ENCODE peak calls at places on chromosomes 7 and 10, in six cellular contexts. S, N, T, F, O and X are unnamed samples.

GRCh38 chr7:18068745-18069144 is 41.1 kb upstream of the PRPS1L1 start:
- DNase-seq in S (no peak), N (no peak), T (no peak), F (no peak), O (no peak), X (no peak)

GRCh38 chr7:26348234-26348851 is 56.7 kb downstream of the SNX10 start:
- DNase-seq in S (peak; percentile 89), N (no peak), T (no peak), F (no peak), O (no peak), X (no peak)

GRCh38 chr10:48884337-48885045 is 55.1 kb downstream of the LRRC18 start:
- DNase-seq in S (no peak), N (no peak), T (no peak), F (no peak), O (no peak), X (no peak)

GRCh38 chr7:117283779-117284178 is 39.1 kb downstream of the WNT2 start:
- DNase-seq in S (no peak), N (peak; percentile 49), T (no peak), F (no peak), O (no peak), X (no peak)

GRCh38 chr7:82229164-82229563 is 214.4 kb downstream of the CACNA2D1 start:
- DNase-seq in S (no peak), N (no peak), T (no peak), F (no peak), O (no peak), X (no peak)

GRCh38 chr10:89666138-89666537 is 21.1 kb upstream of the PANK1 start:
- DNase-seq in S (no peak), N (no peak), T (no peak), F (no peak), O (no peak), X (no peak)

GRCh38 chr10:21732067-21732772 is 198.2 kb downstream of the MLLT10 start:
- DNase-seq in S (peak; percentile 71), N (no peak), T (peak; percentile 90), F (peak; percentile 62), O (no peak), X (no peak)

GRCh38 chr7:6730343-6730633 is 23.5 kb upstream of the ZNF12 start:
- DNase-seq in S (no peak), N (no peak), T (peak; percentile 40), F (no peak), O (no peak), X (no peak)

GRCh38 chr10:131560166-131560565 is 248.6 kb upstream of the TCERG1L start:
- DNase-seq in S (no peak), N (no peak), T (no peak), F (no peak), O (no peak), X (no peak)

GRCh38 chr10:126663328-126663727 is 7.2 kb downstream of the C10orf90 start:
- DNase-seq in S (no peak), N (no peak), T (peak; percentile 93), F (peak; percentile 54), O (no peak), X (no peak)

GRCh38 chr10:5449823-5450222 is 37.5 kb downstream of the NET1 start:
- DNase-seq in S (no peak), N (no peak), T (peak; percentile 90), F (no peak), O (no peak), X (no peak)

GRCh38 chr7:69199048-69199447 is 399.2 kb upstream of the AUTS2 start:
- DNase-seq in S (no peak), N (no peak), T (no peak), F (no peak), O (no peak), X (no peak)

GRCh38 chr10:70441161-70441876 is at the start of gene NODAL:
- DNase-seq in S (no peak), N (no peak), T (no peak), F (no peak), O (no peak), X (no peak)

GRCh38 chr10:126432507-126432906 is 44.2 kb upstream of the ADAM12 start:
- DNase-seq in S (no peak), N (no peak), T (no peak), F (no peak), O (no peak), X (no peak)

GRCh38 chr7:148118371-148118770 is 472.2 kb upstream of the C7orf33 start:
- DNase-seq in S (no peak), N (no peak), T (no peak), F (no peak), O (no peak), X (no peak)

GRCh38 chr7:99438573-99439480 is at the start of the genes CPSF4 and PTCD1:
- DNase-seq in S (peak; percentile 97), N (peak; percentile 99), T (peak; percentile 96), F (peak; percentile 95), O (peak; percentile 69), X (peak; percentile 97)

GRCh38 chr10:88315746-88316145 is 267.4 kb downstream of the RNLS start:
- DNase-seq in S (no peak), N (no peak), T (no peak), F (no peak), O (no peak), X (no peak)

DNA sequence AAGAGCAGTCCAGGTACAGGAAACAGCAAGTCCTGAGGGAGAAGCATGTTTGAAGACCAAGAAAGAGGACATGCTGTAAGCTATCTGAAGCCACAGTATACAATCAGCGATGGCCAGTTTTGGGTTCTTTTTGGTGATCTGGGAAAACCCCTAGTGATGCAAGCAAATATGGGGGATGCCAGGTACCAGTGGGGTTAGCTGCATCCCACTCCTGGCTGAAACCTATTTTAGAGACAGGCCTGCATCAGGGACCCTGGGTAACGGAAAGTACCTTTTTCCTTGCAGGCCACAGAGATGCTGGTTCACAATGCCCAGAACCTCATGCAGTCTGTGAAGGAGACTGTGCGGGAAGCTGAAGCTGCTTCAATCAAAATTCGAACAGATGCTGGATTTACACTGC is 32.9 kb downstream of the AP3M1 start:
- DNase-seq in S (no peak), N (no peak), T (no peak), F (no peak), O (no peak), X (no peak)
- H3K27ac ChIP-seq in S (no peak overlapping the region), N (no peak overlapping the region), T (peak overlapping the region; percentile 6), F (peak overlapping the region; percentile 34), O (peak overlapping the region; percentile 46), X (no peak overlapping the region)

GRCh38 chr10:124628676-124629021 is 115.5 kb downstream of the FAM53B start:
- DNase-seq in S (no peak), N (no peak), T (no peak), F (no peak), O (no peak), X (no peak)

GRCh38 chr10:124627851-124628675 is 116.1 kb downstream of the FAM53B start:
- DNase-seq in S (no peak), N (no peak), T (no peak), F (peak; percentile 63), O (no peak), X (no peak)

GRCh38 chr10:124625831-124626238 is 118.3 kb downstream of the FAM53B start:
- DNase-seq in S (no peak), N (no peak), T (no peak), F (peak; percentile 53), O (no peak), X (no peak)

GRCh38 chr10:124624875-124625274 is 119.3 kb downstream of the FAM53B start:
- DNase-seq in S (no peak), N (no peak), T (no peak), F (no peak), O (no peak), X (no peak)

GRCh38 chr10:124626759-124627380 is 117.3 kb downstream of the FAM53B start:
- DNase-seq in S (no peak), N (no peak), T (no peak), F (no peak), O (no peak), X (peak; percentile 75)
- H3K4me1 ChIP-seq in S (no peaks in the 10 kb centered on the region), N (peaks cover 55% of the 10 kb centered on the region), T (peaks cover 14% of the 10 kb centered on the region), F (peaks cover 100% of the 10 kb centered on the region), O (peaks cover 52% of the 10 kb centered on the region), X (peaks cover 63% of the 10 kb centered on the region)

DNA sequence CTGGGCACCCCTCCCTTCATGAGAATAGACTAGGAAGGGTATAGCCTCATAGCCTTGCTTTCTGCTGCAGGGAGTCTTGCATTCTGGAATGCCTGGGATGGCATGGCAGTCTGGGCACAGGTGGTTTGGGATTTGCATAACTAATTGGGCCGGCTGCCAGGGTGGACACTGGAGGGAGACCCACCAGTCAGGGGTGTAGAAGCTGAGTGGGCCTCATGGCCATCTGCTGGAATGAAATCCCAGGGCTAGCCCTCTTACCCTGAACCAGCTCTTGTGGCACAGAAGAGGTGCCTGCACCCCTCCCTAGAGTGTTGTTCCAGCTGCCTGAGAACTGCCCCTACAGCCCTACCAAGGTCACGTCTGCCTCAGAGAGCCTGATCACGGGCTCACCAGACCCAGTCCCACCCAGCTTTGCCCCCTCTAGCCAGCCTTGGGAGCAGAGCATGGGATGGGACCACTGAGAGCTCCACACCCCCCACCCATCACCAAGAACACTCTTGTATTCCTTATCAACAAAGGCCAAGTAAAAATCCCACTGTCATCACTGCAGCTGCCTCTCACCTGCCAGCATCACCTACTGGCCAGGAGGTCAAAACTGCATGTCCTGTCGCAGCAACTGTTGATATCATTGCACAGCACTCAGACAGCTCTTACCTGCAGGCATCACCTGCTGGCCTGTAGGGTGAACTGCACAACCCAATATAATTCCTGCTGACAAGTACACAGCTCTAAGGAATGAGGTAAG is 148.9 kb downstream of the ZEB1 start:
- DNase-seq in S (peak; percentile 53), N (no peak), T (no peak), F (no peak), O (no peak), X (peak; percentile 36)
- TF ChIP-seq CTCF in S (peak; percentile 65), N (peak; percentile 40), T (peak; percentile 33), F (peak; percentile 67), O (peak; percentile 82), X (peak; percentile 56)

GRCh38 chr7:100582650-100583049 is 3.3 kb downstream of the LRCH4 start:
- DNase-seq in S (no peak), N (no peak), T (no peak), F (no peak), O (no peak), X (peak; percentile 41)

GRCh38 chr7:100582041-100582579 is 3.8 kb downstream of the LRCH4 start:
- DNase-seq in S (no peak), N (peak; percentile 90), T (no peak), F (no peak), O (no peak), X (peak; percentile 87)

GRCh38 chr7:100578246-100579183 is 4.8 kb upstream of the SAP25 start:
- DNase-seq in S (no peak), N (no peak), T (no peak), F (no peak), O (no peak), X (no peak)

GRCh38 chr7:100583132-100584045 is 2.5 kb downstream of the LRCH4 start:
- DNase-seq in S (no peak), N (peak; percentile 92), T (peak; percentile 81), F (peak; percentile 68), O (peak; percentile 42), X (peak; percentile 87)

DNA sequence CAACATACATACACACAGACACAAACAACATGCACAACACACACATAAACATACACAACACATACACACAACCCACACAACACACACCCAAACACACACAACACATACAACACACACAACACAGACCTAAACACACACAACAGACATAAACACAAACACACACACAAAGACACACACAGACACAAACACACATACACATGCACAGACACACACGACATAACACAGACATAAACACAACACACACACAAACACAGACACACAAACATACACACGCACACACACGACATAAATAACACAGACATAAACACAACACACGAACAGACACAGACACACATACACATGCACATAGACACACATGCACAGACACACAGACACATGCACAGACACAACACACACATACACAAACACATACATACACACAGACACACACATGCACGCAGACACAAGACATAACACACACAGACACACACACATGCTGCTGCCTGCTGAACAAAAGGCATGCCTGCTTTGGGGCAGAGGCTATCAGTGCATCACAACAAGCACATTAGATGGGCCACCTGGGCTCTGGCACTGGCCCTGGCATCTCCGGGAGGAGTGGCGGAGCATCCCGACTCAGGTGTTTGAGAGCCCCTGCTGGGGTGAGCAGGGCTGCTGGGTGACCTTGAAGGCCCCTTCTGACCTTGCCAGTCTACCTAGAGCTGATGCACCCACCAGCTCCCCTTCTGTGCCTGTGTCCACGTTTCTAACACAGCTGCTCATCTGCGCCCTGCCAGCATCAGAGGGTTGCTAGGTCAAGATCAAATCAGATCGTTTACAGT is 5.3 kb downstream of the LRCH4 start:
- DNase-seq in S (no peak), N (no peak), T (no peak), F (no peak), O (no peak), X (peak; percentile 41)
- H3K27ac ChIP-seq in S (no peak overlapping the region), N (no peak overlapping the region), T (no peak overlapping the region), F (no peak overlapping the region), O (no peak overlapping the region), X (no peak overlapping the region)